ENCODE peak calls at places on chromosomes 13 and 19, in eight cellular contexts. Q is NCI-H1694 treated with DMSO at 0.1 percent for 48 hours; T is stimulated activated CD4-positive, alpha-beta T cell treated with anti-CD3 and anti-CD28 coated beads, TNF-alpha, amount 100 ng/mL, for 48 hours; N is activated B cell treated with CpG ODN at 0.5 μM for 24 hours; O is GM10248; I is ELF-1; G is NCI-H524; Y is stimulated activated CD8-positive, alpha-beta memory T cell treated with anti-CD3 and anti-CD28 coated beads, Interleukin-15, amount 100 ng/mL, for 24 hours. U is an unnamed sample.

GRCh38 chr19:29098863-29099481 is 114.0 kb downstream of the UQCRFS1 start:
- DNase-seq in G (no peak), O (no peak), Q (no peak), N (no peak), T (no peak), Y (no peak), I (no peak), U (peak)

GRCh38 chr13:52651880-52652169 is 811 bp upstream of the SUGT1 start:
- DNase-seq in Q (no peak), G (no peak), I (no peak), Y (no peak), N (no peak), O (no peak), T (no peak), U (no peak)

GRCh38 chr13:110713981-110714797 is 689 bp downstream of the ING1 start:
- DNase-seq in Y (peak), G (no peak), O (peak), Q (no peak), N (peak), T (peak), I (peak), U (no peak)

GRCh38 chr13:107124129-107124718 is 556.3 kb upstream of the ARGLU1 start:
- DNase-seq in G (no peak), T (no peak), O (no peak), I (no peak), Q (peak), N (no peak), Y (no peak), U (no peak)

GRCh38 chr13:23007430-23007829 is 173.3 kb upstream of the SGCG start:
- DNase-seq in G (peak), Q (no peak), T (no peak), O (no peak), N (no peak), I (no peak), Y (no peak), U (no peak)

GRCh38 chr13:22112956-22113750 is 442.3 kb downstream of the FGF9 start:
- DNase-seq in G (no peak), Y (no peak), I (no peak), N (no peak), T (no peak), Q (no peak), O (no peak), U (no peak)

GRCh38 chr19:11288349-11288748 is 7.6 kb upstream of the TSPAN16 start:
- DNase-seq in Q (no peak), N (no peak), G (no peak), Y (no peak), I (no peak), T (no peak), O (no peak), U (no peak)

GRCh38 chr13:73849292-73849691 is 284.9 kb downstream of the KLF12 start:
- DNase-seq in O (no peak), Y (no peak), T (no peak), I (peak), Q (no peak), N (no peak), G (no peak), U (no peak)

GRCh38 chr19:28154077-28154476 is 1058.9 kb downstream of the UQCRFS1 start:
- DNase-seq in O (no peak), Y (no peak), T (no peak), G (no peak), Q (no peak), N (no peak), I (no peak), U (no peak)

GRCh38 chr19:37987356-37988332 is 80.6 kb downstream of the SIPA1L3 start:
- DNase-seq in Y (no peak), I (no peak), Q (no peak), N (no peak), G (no peak), O (no peak), T (no peak), U (no peak)

GRCh38 chr19:31478241-31478640 is 129.0 kb upstream of the TSHZ3 start:
- DNase-seq in N (no peak), I (no peak), T (no peak), O (no peak), Y (no peak), Q (no peak), G (no peak), U (no peak)

GRCh38 chr13:95784891-95785290 is 108.0 kb downstream of the DNAJC3 start:
- DNase-seq in G (no peak), N (no peak), Q (no peak), I (no peak), O (no peak), T (no peak), Y (no peak), U (no peak)

GRCh38 chr13:23463631-23464030 is 30.1 kb upstream of the SACS start:
- DNase-seq in G (no peak), N (no peak), O (no peak), I (no peak), Y (no peak), Q (no peak), T (no peak), U (no peak)

GRCh38 chr19:43784981-43785808 is 4.4 kb upstream of the KCNN4 start:
- DNase-seq in Y (no peak), Q (peak), I (peak), T (no peak), O (peak), N (no peak), G (peak), U (no peak)

GRCh38 chr13:100392709-100393630 is 195.6 kb downstream of the GGACT start:
- DNase-seq in T (peak), G (no peak), Y (peak), O (peak), I (peak), Q (no peak), N (no peak), U (peak)

GRCh38 chr13:81304121-81304659 is 963.3 kb upstream of the SPRY2 start:
- DNase-seq in Y (no peak), I (no peak), Q (no peak), G (no peak), O (no peak), T (no peak), N (no peak), U (no peak)

U was measured in GM04503.